ENCODE peak calls at places on chromosome 9, in eight cellular contexts. C is GM23248, N is ascending aorta, U is psoas muscle, P is right lobe of liver, G is cardiac muscle cell, F is neuronal stem cell, O is spleen. D is an unnamed sample.

GRCh38 chr9:93008457-93008856 is 50.0 kb upstream of the SUSD3 start:
- DNase-seq in U (no peak), F (no peak), C (no peak), P (no peak), O (no peak), N (no peak), G (no peak), D (peak; percentile 61)

GRCh38 chr9:4550777-4551476 is 60.7 kb downstream of the SLC1A1 start:
- DNase-seq in C (no peak), G (peak; percentile 39), F (no peak), U (no peak), P (no peak), O (no peak), N (no peak), D (no peak)

GRCh38 chr9:69532359-69532758 is 139.8 kb downstream of the APBA1 start:
- DNase-seq in N (no peak), F (no peak), U (no peak), P (no peak), C (no peak), G (no peak), O (no peak), D (no peak)

GRCh38 chr9:78369644-78370219 is 72.8 kb downstream of the PSAT1 start:
- DNase-seq in N (peak; percentile 66), F (peak; percentile 73), U (peak; percentile 62), P (peak; percentile 75), G (peak; percentile 90), O (peak; percentile 83), C (peak; percentile 67), D (peak; percentile 82)

GRCh38 chr9:98429613-98430012 is 174.2 kb upstream of the TBC1D2 start:
- DNase-seq in F (no peak), O (no peak), C (peak; percentile 89), P (no peak), G (peak; percentile 87), N (no peak), U (no peak), D (no peak)

GRCh38 chr9:21428235-21428634 is 12.0 kb upstream of the IFNA1 start:
- DNase-seq in P (no peak), O (no peak), G (no peak), N (no peak), U (no peak), C (no peak), F (no peak), D (no peak)

GRCh38 chr9:33041459-33042188 is 16.6 kb downstream of the DNAJA1 start:
- DNase-seq in U (no peak), O (no peak), G (peak; percentile 28), C (peak; percentile 46), P (no peak), N (no peak), F (no peak), D (no peak)

GRCh38 chr9:35313911-35314310 is 152.1 kb downstream of the UNC13B start:
- DNase-seq in O (no peak), N (no peak), G (peak; percentile 23), P (no peak), F (no peak), U (no peak), C (peak; percentile 66), D (no peak)

GRCh38 chr9:112757300-112757883 is 6.8 kb downstream of the SNX30 start:
- DNase-seq in O (no peak), F (no peak), P (no peak), U (no peak), G (peak; percentile 86), C (peak; percentile 71), N (no peak), D (no peak)

GRCh38 chr9:89351584-89351983 is 33.3 kb downstream of the SECISBP2 start:
- DNase-seq in G (no peak), F (no peak), C (no peak), U (peak; percentile 61), P (no peak), O (no peak), N (no peak), D (no peak)

GRCh38 chr9:33908749-33909148 is 91.8 kb downstream of the UBE2R2 start:
- DNase-seq in O (no peak), U (no peak), G (no peak), P (no peak), F (no peak), N (no peak), C (no peak), D (no peak)

GRCh38 chr9:108056805-108057386 is 567.3 kb upstream of the KLF4 start:
- DNase-seq in P (no peak), G (peak; percentile 49), F (no peak), N (no peak), C (peak; percentile 90), U (no peak), O (no peak), D (no peak)

GRCh38 chr9:106657951-106658350 is 205.0 kb upstream of the ZNF462 start:
- DNase-seq in U (no peak), N (no peak), F (no peak), O (no peak), C (no peak), P (no peak), G (no peak), D (no peak)

GRCh38 chr9:83403864-83404263 is 134.3 kb downstream of the FRMD3 start:
- DNase-seq in C (peak; percentile 27), G (peak; percentile 50), P (no peak), U (no peak), N (no peak), F (peak; percentile 6), O (no peak), D (no peak)

GRCh38 chr9:130823435-130823834 is 11.6 kb upstream of the ABL1 start:
- DNase-seq in P (no peak), C (peak; percentile 53), O (no peak), N (no peak), G (peak; percentile 23), F (no peak), U (no peak), D (no peak)

GRCh38 chr9:32413424-32413823 is 29.0 kb downstream of the ACO1 start:
- DNase-seq in C (no peak), F (no peak), P (no peak), O (no peak), N (no peak), G (peak; percentile 79), U (no peak), D (no peak)

GRCh38 chr9:21687351-21687750 is 115.1 kb upstream of the MTAP start:
- DNase-seq in C (no peak), G (no peak), P (no peak), U (no peak), O (no peak), N (no peak), F (no peak), D (no peak)

DNA sequence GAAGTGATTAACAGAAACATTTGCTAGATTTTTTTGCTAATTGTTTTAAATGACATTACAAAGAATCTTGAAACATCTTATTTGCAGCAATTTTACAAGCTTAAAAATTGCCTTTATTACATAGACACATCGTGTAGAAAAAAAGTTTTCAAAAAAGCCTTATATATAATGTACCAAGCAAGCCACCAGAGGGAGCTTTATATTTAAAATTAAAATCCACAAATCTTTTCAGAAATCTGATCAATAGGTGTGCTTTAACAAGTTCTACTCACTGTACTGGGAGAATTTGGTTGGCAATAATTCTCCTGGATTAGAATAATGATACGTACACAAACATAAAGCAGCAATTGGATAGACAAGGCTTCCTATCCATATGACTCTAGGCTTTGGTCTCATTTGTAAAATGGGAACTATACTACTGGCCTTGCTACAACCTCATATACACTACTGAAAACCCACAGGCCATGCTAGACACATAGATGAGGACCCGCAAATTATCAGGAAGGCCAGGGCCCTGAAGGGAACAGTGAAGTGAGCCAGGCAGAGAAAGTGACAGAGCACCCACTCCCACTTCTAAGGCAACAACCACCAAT is 4.8 kb downstream of the PSMB7 start:
- DNase-seq in F (no peak), U (no peak), O (no peak), G (no peak), P (no peak), N (no peak), C (peak; percentile 62), D (no peak)
- H3K27ac ChIP-seq in F (no peak overlapping the region), U (no peak overlapping the region), O (no peak overlapping the region), G (no peak overlapping the region), P (no peak overlapping the region), N (no peak overlapping the region), C (peak overlapping the region; percentile 91), D (no peak overlapping the region)

DNA sequence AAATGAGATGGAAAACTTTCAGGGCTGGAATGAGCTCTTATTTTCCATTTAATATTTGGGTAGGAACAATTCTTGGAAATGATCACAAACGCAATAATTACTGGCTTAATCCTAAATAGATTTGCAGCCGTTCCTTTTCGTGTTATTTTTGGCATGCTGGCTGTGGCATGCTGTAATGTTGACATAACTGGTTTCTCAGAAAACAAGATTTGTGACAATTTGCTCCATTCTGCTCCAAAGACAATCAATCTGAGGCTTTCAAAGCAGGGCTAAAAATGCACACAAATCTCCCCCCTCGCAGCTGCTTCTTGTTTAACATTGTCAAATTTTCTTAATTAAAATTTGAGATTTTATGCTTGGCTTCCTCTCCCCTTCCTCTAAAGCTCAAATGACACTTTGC is 151.2 kb downstream of the TTC39B start:
- DNase-seq in P (no peak), C (peak; percentile 22), O (no peak), U (no peak), N (peak; percentile 88), F (no peak), G (peak; percentile 54), D (no peak)
- H3K4me3 ChIP-seq in P (no peak overlapping the region), C (no peak overlapping the region), O (no peak overlapping the region), U (no peak overlapping the region), N (no peak overlapping the region), F (no peak overlapping the region), G (no peak overlapping the region), D (no peak overlapping the region)

GRCh38 chr9:124759327-124759726 is 11.8 kb downstream of the NR6A1 start:
- DNase-seq in G (no peak), C (no peak), O (no peak), P (no peak), N (no peak), U (no peak), F (no peak), D (no peak)
- H3K27me3 ChIP-seq in G (no peaks in the 10 kb centered on the region), C (peaks cover 67% of the 10 kb centered on the region), O (peaks cover 43% of the 10 kb centered on the region), P (no peaks in the 10 kb centered on the region), N (no peaks in the 10 kb centered on the region), U (no peaks in the 10 kb centered on the region), F (no peaks in the 10 kb centered on the region), D (peaks cover 16% of the 10 kb centered on the region)

GRCh38 chr9:122376791-122377190 is 6.0 kb downstream of the PTGS1 start:
- DNase-seq in C (no peak), O (peak; percentile 42), G (peak; percentile 53), P (no peak), N (peak; percentile 56), U (no peak), F (no peak), D (no peak)
- H3K27ac ChIP-seq in C (no peak overlapping the region), O (no peak overlapping the region), G (no peak overlapping the region), P (no peak overlapping the region), N (no peak overlapping the region), U (no peak overlapping the region), F (no peak overlapping the region), D (no peak overlapping the region)

DNA sequence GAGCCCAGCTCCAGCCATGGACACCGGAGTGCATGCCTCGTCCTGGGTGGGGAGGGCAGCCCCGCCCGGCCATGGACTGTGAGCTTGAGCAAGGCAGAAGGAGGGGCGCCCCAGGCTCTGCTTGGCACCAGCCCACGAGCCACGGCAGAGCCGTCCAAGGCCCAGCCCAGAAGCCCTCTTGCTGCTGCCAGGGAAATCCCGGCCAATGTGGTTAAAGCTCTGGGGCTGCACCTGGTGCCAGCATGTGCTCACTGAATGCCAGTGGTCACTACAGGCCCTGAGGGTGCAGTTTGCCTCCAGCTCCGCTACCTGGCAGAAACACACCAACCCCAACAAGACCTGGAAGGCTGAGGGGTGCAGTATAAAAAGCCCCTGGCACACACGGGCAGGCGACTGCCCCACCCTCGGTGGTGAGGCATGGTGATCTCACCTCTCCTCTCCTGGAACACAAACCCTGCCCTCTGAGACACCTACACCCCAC is 11.8 kb downstream of the BRD3 start:
- DNase-seq in F (no peak), N (peak; percentile 83), O (peak; percentile 78), U (peak; percentile 96), C (peak; percentile 90), P (peak; percentile 96), G (peak; percentile 75), D (peak; percentile 92)
- H3K4me3 ChIP-seq in F (no peak overlapping the region), N (peak overlapping the region; percentile 6), O (no peak overlapping the region), U (peak overlapping the region; percentile 28), C (no peak overlapping the region), P (peak overlapping the region; percentile 32), G (no peak overlapping the region), D (no peak overlapping the region)

D was measured in upper lobe of right lung.